ENCODE peak calls at places on chromosome 2, in four cellular contexts. One of them, this sample, is unnamed.

GRCh38 chr2:60104514-60105501 is 448.6 kb downstream of the BCL11A start:
- DNase-seq in suprapubic skin: no peak
- DNase-seq in HCEC 1CT: no peak
- DNase-seq in activated CD4-positive, alpha-beta T cell treated with anti-CD3 and anti-CD28 coated beads, Interleukin-2, amount 50 U/mL, for 24 hours: no peak
- DNase-seq in this sample: no peak

GRCh38 chr2:222424729-222425671 is 657 bp downstream of the SGPP2 start:
- DNase-seq in suprapubic skin: no peak
- DNase-seq in HCEC 1CT: no peak
- DNase-seq in activated CD4-positive, alpha-beta T cell treated with anti-CD3 and anti-CD28 coated beads, Interleukin-2, amount 50 U/mL, for 24 hours: no peak
- DNase-seq in this sample: no peak

GRCh38 chr2:38153476-38153875 is 77.5 kb upstream of the CYP1B1 start:
- DNase-seq in suprapubic skin: no peak
- DNase-seq in HCEC 1CT: no peak
- DNase-seq in activated CD4-positive, alpha-beta T cell treated with anti-CD3 and anti-CD28 coated beads, Interleukin-2, amount 50 U/mL, for 24 hours: no peak
- DNase-seq in this sample: no peak

GRCh38 chr2:20093263-20094141 is 42.1 kb upstream of the LAPTM4A start:
- DNase-seq in suprapubic skin: no peak
- DNase-seq in HCEC 1CT: peak; percentile 70
- DNase-seq in activated CD4-positive, alpha-beta T cell treated with anti-CD3 and anti-CD28 coated beads, Interleukin-2, amount 50 U/mL, for 24 hours: no peak
- DNase-seq in this sample: no peak

GRCh38 chr2:190574169-190574568 is 39.6 kb upstream of the NEMP2 start:
- DNase-seq in suprapubic skin: no peak
- DNase-seq in HCEC 1CT: peak; percentile 65
- DNase-seq in activated CD4-positive, alpha-beta T cell treated with anti-CD3 and anti-CD28 coated beads, Interleukin-2, amount 50 U/mL, for 24 hours: no peak
- DNase-seq in this sample: no peak

GRCh38 chr2:142819411-142819810 is 58.1 kb upstream of the KYNU start:
- DNase-seq in suprapubic skin: no peak
- DNase-seq in HCEC 1CT: no peak
- DNase-seq in activated CD4-positive, alpha-beta T cell treated with anti-CD3 and anti-CD28 coated beads, Interleukin-2, amount 50 U/mL, for 24 hours: no peak
- DNase-seq in this sample: no peak

GRCh38 chr2:240963065-240963375 is 35.4 kb upstream of the SNED1 start:
- DNase-seq in suprapubic skin: no peak
- DNase-seq in HCEC 1CT: no peak
- DNase-seq in activated CD4-positive, alpha-beta T cell treated with anti-CD3 and anti-CD28 coated beads, Interleukin-2, amount 50 U/mL, for 24 hours: no peak
- DNase-seq in this sample: no peak

GRCh38 chr2:120982598-120982997 is 246.9 kb downstream of the GLI2 start:
- DNase-seq in suprapubic skin: no peak
- DNase-seq in HCEC 1CT: no peak
- DNase-seq in activated CD4-positive, alpha-beta T cell treated with anti-CD3 and anti-CD28 coated beads, Interleukin-2, amount 50 U/mL, for 24 hours: no peak
- DNase-seq in this sample: no peak

GRCh38 chr2:190682168-190682567 is 33.3 kb downstream of the NAB1 start:
- DNase-seq in suprapubic skin: no peak
- DNase-seq in HCEC 1CT: peak; percentile 47
- DNase-seq in activated CD4-positive, alpha-beta T cell treated with anti-CD3 and anti-CD28 coated beads, Interleukin-2, amount 50 U/mL, for 24 hours: no peak
- DNase-seq in this sample: no peak

GRCh38 chr2:96806468-96807126 is 9.5 kb upstream of the CNNM3 start:
- DNase-seq in suprapubic skin: no peak
- DNase-seq in HCEC 1CT: no peak
- DNase-seq in activated CD4-positive, alpha-beta T cell treated with anti-CD3 and anti-CD28 coated beads, Interleukin-2, amount 50 U/mL, for 24 hours: no peak
- DNase-seq in this sample: peak; percentile 22

This sample was measured in activated naive CD4-positive, alpha-beta T cell.